ENCODE peak calls at places on chromosomes 3 and 15, in six cellular contexts. B, V, Z, S, D and H are unnamed samples.

GRCh38 chr3:135844381-135844780 is 121.1 kb upstream of the PPP2R3A start:
- DNase-seq in B (no peak), V (no peak), Z (no peak), S (no peak), D (no peak), H (no peak)

GRCh38 chr3:119257654-119258410 is 17.2 kb upstream of the B4GALT4 start:
- DNase-seq in B (no peak), V (no peak), Z (peak; percentile 24), S (peak; percentile 41), D (no peak), H (no peak)

GRCh38 chr3:101038880-101039279 is 45.7 kb upstream of the ABI3BP start:
- DNase-seq in B (no peak), V (no peak), Z (no peak), S (no peak), D (no peak), H (no peak)

GRCh38 chr15:91049378-91050127 is 27.2 kb upstream of the VPS33B start:
- DNase-seq in B (peak; percentile 48), V (no peak), Z (no peak), S (peak; percentile 53), D (peak; percentile 48), H (peak; percentile 77)

GRCh38 chr15:67076147-67076843 is 10.9 kb downstream of the SMAD3 start:
- DNase-seq in B (no peak), V (no peak), Z (no peak), S (peak; percentile 93), D (no peak), H (no peak)

GRCh38 chr15:76986743-76987142 is 8.2 kb upstream of the PSTPIP1 start:
- DNase-seq in B (no peak), V (no peak), Z (no peak), S (no peak), D (no peak), H (no peak)

GRCh38 chr3:11719406-11720219 is 75.9 kb upstream of the VGLL4 start:
- DNase-seq in B (peak; percentile 67), V (peak; percentile 70), Z (peak; percentile 93), S (peak; percentile 28), D (peak; percentile 77), H (no peak)

GRCh38 chr3:45776611-45777010 is 19.7 kb downstream of the SLC6A20 start:
- DNase-seq in B (no peak), V (no peak), Z (no peak), S (no peak), D (no peak), H (no peak)

GRCh38 chr15:78382114-78382886 is 42.1 kb downstream of the CRABP1 start:
- DNase-seq in B (no peak), V (no peak), Z (no peak), S (no peak), D (no peak), H (no peak)

GRCh38 chr3:195425849-195426248 is 17.0 kb downstream of the ACAP2 start:
- DNase-seq in B (no peak), V (no peak), Z (no peak), S (no peak), D (no peak), H (no peak)

GRCh38 chr3:123661973-123662372 is 77.1 kb upstream of the HACD2 start:
- DNase-seq in B (no peak), V (no peak), Z (no peak), S (no peak), D (no peak), H (no peak)

GRCh38 chr15:29676961-29677402 is 145.3 kb downstream of the TJP1 start:
- DNase-seq in B (no peak), V (no peak), Z (no peak), S (peak; percentile 62), D (no peak), H (no peak)

GRCh38 chr3:197889204-197889930 is 60.6 kb upstream of the RPL35A start:
- DNase-seq in B (no peak), V (no peak), Z (no peak), S (no peak), D (no peak), H (no peak)

GRCh38 chr3:141076821-141077571 is 25.8 kb downstream of the SPSB4 start:
- DNase-seq in B (peak; percentile 55), V (peak; percentile 53), Z (peak; percentile 71), S (peak; percentile 52), D (no peak), H (no peak)

GRCh38 chr3:38925351-38925750 is 109.3 kb upstream of the SCN10A start:
- DNase-seq in B (no peak), V (no peak), Z (no peak), S (no peak), D (no peak), H (no peak)

GRCh38 chr15:48858401-48858800 is 19.5 kb upstream of the EID1 start:
- DNase-seq in B (no peak), V (no peak), Z (no peak), S (peak; percentile 70), D (no peak), H (no peak)

GRCh38 chr3:170809021-170809974 is 60.7 kb downstream of the RPL22L1 start:
- DNase-seq in B (peak; percentile 25), V (no peak), Z (no peak), S (peak; percentile 83), D (no peak), H (peak; percentile 10)

GRCh38 chr3:134229038-134229437 is 21.6 kb downstream of the RYK start:
- DNase-seq in B (no peak), V (no peak), Z (no peak), S (no peak), D (no peak), H (no peak)

GRCh38 chr3:140206196-140207040 is 271.4 kb downstream of the CLSTN2 start:
- DNase-seq in B (peak; percentile 17), V (no peak), Z (no peak), S (peak; percentile 18), D (no peak), H (no peak)

GRCh38 chr3:106945435-106945834 is 431.8 kb upstream of the CCDC54 start:
- DNase-seq in B (no peak), V (no peak), Z (no peak), S (peak; percentile 20), D (no peak), H (no peak)

GRCh38 chr15:91752081-91752810 is 101.3 kb upstream of the SLCO3A1 start:
- DNase-seq in B (no peak), V (no peak), Z (no peak), S (no peak), D (no peak), H (no peak)

GRCh38 chr15:85462029-85462428 is 81.6 kb downstream of the AKAP13 start:
- DNase-seq in B (no peak), V (no peak), Z (no peak), S (no peak), D (no peak), H (no peak)

GRCh38 chr3:12743583-12743982 is 15.5 kb downstream of the TMEM40 start:
- DNase-seq in B (no peak), V (no peak), Z (no peak), S (no peak), D (no peak), H (no peak)

GRCh38 chr3:135992072-135992471 is 26.5 kb downstream of the PPP2R3A start:
- DNase-seq in B (no peak), V (no peak), Z (no peak), S (peak; percentile 92), D (no peak), H (no peak)

GRCh38 chr3:71428841-71429609 is 154.5 kb downstream of the FOXP1 start:
- DNase-seq in B (peak; percentile 58), V (peak; percentile 35), Z (peak; percentile 59), S (peak; percentile 56), D (no peak), H (no peak)

GRCh38 chr15:65421360-65422215 is 1.2 kb downstream of the IGDCC4 start:
- DNase-seq in B (peak; percentile 50), V (peak; percentile 53), Z (no peak), S (peak; percentile 73), D (no peak), H (no peak)
- H3K27ac ChIP-seq in B (no peak overlapping the region), V (peak overlapping the region; percentile 33), Z (no peak overlapping the region), S (peak overlapping the region; percentile 47), D (no peak overlapping the region), H (no peak overlapping the region)

DNA sequence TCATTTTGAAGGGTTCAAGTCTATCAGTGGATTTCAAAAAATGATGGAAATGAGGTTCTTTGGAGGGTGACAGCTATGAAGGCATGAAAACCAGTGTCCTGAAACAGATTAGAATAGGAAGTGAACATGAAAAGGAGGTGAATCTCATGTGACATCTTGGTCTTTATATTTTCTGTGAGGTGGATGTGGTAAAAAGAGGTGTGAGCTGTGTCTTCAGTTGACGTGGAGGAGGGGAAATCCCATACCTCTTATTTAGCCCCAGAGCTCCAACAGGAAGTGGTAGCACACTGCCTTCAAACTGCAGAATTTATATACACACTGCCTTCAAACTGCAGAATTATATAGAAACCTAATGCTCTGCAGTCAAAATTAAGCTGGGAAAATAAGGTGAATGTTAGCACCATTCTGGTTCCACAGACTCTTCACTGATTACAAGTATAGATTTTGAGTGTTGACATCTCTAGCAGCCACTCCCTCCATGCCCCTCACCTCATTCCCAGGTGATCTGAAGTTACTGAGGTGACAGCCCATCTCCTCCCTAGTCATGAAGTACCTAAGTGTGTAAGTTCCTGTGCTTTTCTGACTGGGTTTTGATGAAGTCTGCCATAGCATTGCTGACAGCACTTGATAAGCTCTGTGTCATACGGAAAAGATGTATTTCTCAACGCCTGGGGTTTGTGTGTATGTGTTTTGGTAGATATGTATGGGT is 2.6 kb downstream of the RAB8B start:
- DNase-seq in B (no peak), V (no peak), Z (no peak), S (no peak), D (peak; percentile 55), H (no peak)
- H3K27ac ChIP-seq in B (no peak overlapping the region), V (no peak overlapping the region), Z (peak overlapping the region; percentile 58), S (no peak overlapping the region), D (peak overlapping the region; percentile 71), H (peak overlapping the region; percentile 62)

GRCh38 chr3:177816667-177817208 is 619.5 kb upstream of the TBL1XR1 start:
- DNase-seq in B (peak; percentile 45), V (no peak), Z (no peak), S (peak; percentile 59), D (no peak), H (no peak)
- H3K27ac ChIP-seq in B (peak overlapping the region; percentile 50), V (peak overlapping the region; percentile 68), Z (peak overlapping the region; percentile 64), S (no peak overlapping the region), D (no peak overlapping the region), H (no peak overlapping the region)

DNA sequence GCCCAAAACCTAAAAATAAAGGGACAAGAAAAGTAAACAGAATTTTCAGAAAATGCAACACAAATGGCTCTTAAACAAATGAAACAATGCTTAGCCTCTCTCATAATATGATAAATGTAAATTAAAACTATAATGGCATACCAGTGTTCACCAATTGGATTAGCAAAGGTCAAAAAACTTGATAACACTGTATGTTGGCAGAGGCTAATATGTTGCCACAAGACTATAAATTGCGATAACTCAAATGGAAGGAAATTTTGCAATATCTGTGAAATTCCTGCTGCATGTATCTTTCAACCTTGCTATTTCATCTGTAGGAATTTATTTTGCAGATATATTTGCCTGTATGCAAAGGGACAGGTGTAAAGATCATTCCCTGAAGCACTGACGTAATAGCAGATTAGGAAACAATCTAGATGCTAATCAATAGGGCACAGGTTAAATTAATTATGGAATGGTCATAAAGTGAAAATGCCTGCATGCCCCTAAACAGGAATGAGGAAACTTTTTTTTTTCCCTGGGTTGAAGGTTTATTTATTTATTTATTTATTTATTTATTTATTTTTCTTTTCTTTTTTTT is 191.4 kb upstream of the EIF1B start:
- DNase-seq in B (no peak), V (no peak), Z (no peak), S (no peak), D (no peak), H (no peak)
- H3K27ac ChIP-seq in B (no peak overlapping the region), V (no peak overlapping the region), Z (no peak overlapping the region), S (no peak overlapping the region), D (no peak overlapping the region), H (no peak overlapping the region)

DNA sequence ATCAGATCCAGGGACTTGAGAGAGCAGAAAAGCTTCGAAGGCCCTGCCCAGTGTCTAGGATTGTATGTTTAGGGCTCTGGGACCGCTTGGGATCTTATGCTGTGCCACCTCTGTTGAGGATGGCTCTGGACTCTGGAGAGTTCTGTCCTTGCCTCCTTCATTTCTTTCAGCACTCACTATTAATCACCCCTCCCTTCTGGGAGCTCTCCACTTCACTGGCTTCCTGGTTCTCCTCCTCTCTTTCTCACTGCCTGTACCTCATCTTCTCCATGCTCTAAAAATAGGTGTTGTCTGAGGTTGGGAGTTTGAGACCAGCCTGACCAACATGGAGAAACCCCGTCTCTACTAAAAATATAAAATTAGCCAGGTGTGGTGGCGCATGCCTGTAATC is 17.3 kb downstream of the MAPKBP1 start:
- DNase-seq in B (no peak), V (no peak), Z (no peak), S (no peak), D (no peak), H (no peak)
- H3K27ac ChIP-seq in B (peak overlapping the region; percentile 15), V (peak overlapping the region; percentile 69), Z (peak overlapping the region; percentile 70), S (peak overlapping the region; percentile 36), D (no peak overlapping the region), H (no peak overlapping the region)